ENCODE peak calls at places on chromosomes 3 and 15, in eight cellular contexts. O is CD8-positive, alpha-beta memory T cell; V is uterus; D is mesenchymal stem cell; H is HCT116; K is A549; S is gastrocnemius medialis; G is adrenal gland. J is an unnamed sample. For H3K9me3, the result is how much of the 10 kb centered on the place peaks cover.

GRCh38 chr3:125245521-125245920 is 33.0 kb upstream of the SLC12A8 start:
- DNase-seq in S (no peak), G (no peak), V (no peak), K (no peak), D (no peak), H (no peak), O (no peak), J (no peak)

GRCh38 chr15:44066211-44066827 is 128.8 kb downstream of the FRMD5 start:
- DNase-seq in O (peak), D (peak), S (no peak), V (no peak), K (peak), G (peak), H (peak), J (peak)

GRCh38 chr3:69671082-69671952 is 67.9 kb upstream of the MITF start:
- DNase-seq in V (peak), S (no peak), K (peak), O (no peak), H (peak), D (peak), G (no peak), J (peak)

GRCh38 chr15:96160269-96160668 is 170.2 kb upstream of the NR2F2 start:
- DNase-seq in D (no peak), O (no peak), V (peak), G (peak), K (no peak), H (no peak), S (no peak), J (no peak)

GRCh38 chr3:115071122-115071521 is 76.0 kb downstream of the ZBTB20 start:
- DNase-seq in H (no peak), S (no peak), D (no peak), K (no peak), G (no peak), V (no peak), O (no peak), J (no peak)

GRCh38 chr3:127777861-127778711 is 44.2 kb downstream of the MGLL start:
- DNase-seq in O (no peak), V (no peak), G (no peak), S (no peak), H (no peak), K (no peak), D (no peak), J (no peak)

GRCh38 chr3:72413228-72413627 is 435.0 kb downstream of the SHQ1 start:
- DNase-seq in K (no peak), G (no peak), D (peak), H (no peak), S (no peak), O (no peak), V (no peak), J (peak)

GRCh38 chr3:182364723-182365650 is 428.3 kb upstream of the ATP11B start:
- DNase-seq in H (peak), D (peak), K (no peak), V (no peak), G (no peak), O (no peak), S (no peak), J (no peak)

GRCh38 chr3:153354641-153355040 is 192.6 kb downstream of the RAP2B start:
- DNase-seq in K (no peak), H (no peak), S (no peak), V (no peak), G (no peak), D (no peak), O (no peak), J (peak)

GRCh38 chr15:28098766-28099554 is at the start of gene OCA2:
- DNase-seq in S (peak), V (no peak), H (no peak), G (peak), O (peak), D (peak), K (peak), J (peak)

GRCh38 chr15:75947117-75947516 is 43.4 kb downstream of the FBXO22 start:
- DNase-seq in D (peak), V (no peak), S (no peak), G (no peak), O (no peak), H (no peak), K (peak), J (no peak)

GRCh38 chr3:195236801-195237570 is 34.0 kb downstream of the XXYLT1 start:
- DNase-seq in H (no peak), K (no peak), S (no peak), G (peak), O (no peak), D (no peak), V (peak), J (no peak)

GRCh38 chr15:63460210-63461135 is 43.9 kb upstream of the USP3 start:
- DNase-seq in V (no peak), G (no peak), S (no peak), O (no peak), H (no peak), K (no peak), D (no peak), J (no peak)

GRCh38 chr3:149077638-149078037 is 8.7 kb downstream of the HLTF start:
- DNase-seq in O (no peak), H (no peak), S (no peak), G (no peak), D (peak), K (no peak), V (no peak), J (peak)

GRCh38 chr3:175426805-175427204 is 567.7 kb downstream of the NAALADL2 start:
- DNase-seq in H (no peak), K (no peak), D (no peak), O (no peak), V (no peak), G (no peak), S (no peak), J (no peak)

GRCh38 chr3:128486692-128487537 is 6.1 kb downstream of the GATA2 start:
- DNase-seq in H (no peak), D (peak), S (no peak), G (no peak), V (peak), K (peak), O (no peak), J (peak)

GRCh38 chr15:75036269-75036668 is 12.9 kb downstream of the PPCDC start:
- DNase-seq in D (peak), H (peak), K (peak), O (no peak), G (peak), V (no peak), S (no peak), J (no peak)

GRCh38 chr3:54830658-54831057 is 97.2 kb downstream of the LRTM1 start:
- DNase-seq in S (no peak), D (peak), O (no peak), K (peak), H (peak), G (no peak), V (no peak), J (no peak)

GRCh38 chr3:195204360-195205166 is 66.4 kb downstream of the XXYLT1 start:
- DNase-seq in D (peak), G (peak), V (peak), O (no peak), K (no peak), S (no peak), H (no peak), J (no peak)

GRCh38 chr3:195263193-195263924 is 7.6 kb downstream of the XXYLT1 start:
- DNase-seq in D (peak), G (no peak), S (no peak), V (no peak), K (no peak), O (no peak), H (no peak), J (peak)

GRCh38 chr3:52402706-52403270 is 42.1 kb downstream of the SEMA3G start:
- DNase-seq in G (peak), K (no peak), H (no peak), O (no peak), S (no peak), D (no peak), V (no peak), J (no peak)

GRCh38 chr15:96181873-96182301 is 148.6 kb upstream of the NR2F2 start:
- DNase-seq in K (no peak), H (no peak), V (peak), O (no peak), G (no peak), S (peak), D (peak), J (no peak)

GRCh38 chr15:26712350-26712749 is 60.5 kb downstream of the GABRB3 start:
- DNase-seq in S (no peak), D (no peak), V (no peak), G (no peak), H (no peak), K (no peak), O (no peak), J (no peak)

GRCh38 chr3:42735609-42736008 is 33.0 kb upstream of the HHATL start:
- DNase-seq in K (no peak), O (no peak), D (no peak), V (no peak), H (no peak), S (no peak), G (no peak), J (no peak)

GRCh38 chr15:101194246-101195138 is 57.4 kb downstream of the CHSY1 start:
- DNase-seq in K (no peak), G (no peak), D (no peak), H (no peak), O (no peak), V (no peak), S (no peak), J (no peak)

GRCh38 chr15:29687204-29687768 is 135.0 kb downstream of the TJP1 start:
- DNase-seq in O (no peak), K (no peak), G (no peak), V (peak), S (no peak), H (no peak), D (no peak), J (no peak)

GRCh38 chr3:18531662-18532061 is 106.5 kb upstream of the SATB1 start:
- DNase-seq in H (no peak), G (no peak), S (no peak), D (no peak), O (no peak), V (no peak), K (no peak), J (no peak)

GRCh38 chr3:107271787-107272387 is 105.4 kb upstream of the CCDC54 start:
- DNase-seq in H (peak), O (no peak), K (peak), G (no peak), V (no peak), S (no peak), D (peak), J (peak)

GRCh38 chr3:59644479-59645075 is 594.8 kb upstream of the CFAP20DC start:
- DNase-seq in G (no peak), S (no peak), H (no peak), O (no peak), K (no peak), V (no peak), D (no peak), J (no peak)

DNA sequence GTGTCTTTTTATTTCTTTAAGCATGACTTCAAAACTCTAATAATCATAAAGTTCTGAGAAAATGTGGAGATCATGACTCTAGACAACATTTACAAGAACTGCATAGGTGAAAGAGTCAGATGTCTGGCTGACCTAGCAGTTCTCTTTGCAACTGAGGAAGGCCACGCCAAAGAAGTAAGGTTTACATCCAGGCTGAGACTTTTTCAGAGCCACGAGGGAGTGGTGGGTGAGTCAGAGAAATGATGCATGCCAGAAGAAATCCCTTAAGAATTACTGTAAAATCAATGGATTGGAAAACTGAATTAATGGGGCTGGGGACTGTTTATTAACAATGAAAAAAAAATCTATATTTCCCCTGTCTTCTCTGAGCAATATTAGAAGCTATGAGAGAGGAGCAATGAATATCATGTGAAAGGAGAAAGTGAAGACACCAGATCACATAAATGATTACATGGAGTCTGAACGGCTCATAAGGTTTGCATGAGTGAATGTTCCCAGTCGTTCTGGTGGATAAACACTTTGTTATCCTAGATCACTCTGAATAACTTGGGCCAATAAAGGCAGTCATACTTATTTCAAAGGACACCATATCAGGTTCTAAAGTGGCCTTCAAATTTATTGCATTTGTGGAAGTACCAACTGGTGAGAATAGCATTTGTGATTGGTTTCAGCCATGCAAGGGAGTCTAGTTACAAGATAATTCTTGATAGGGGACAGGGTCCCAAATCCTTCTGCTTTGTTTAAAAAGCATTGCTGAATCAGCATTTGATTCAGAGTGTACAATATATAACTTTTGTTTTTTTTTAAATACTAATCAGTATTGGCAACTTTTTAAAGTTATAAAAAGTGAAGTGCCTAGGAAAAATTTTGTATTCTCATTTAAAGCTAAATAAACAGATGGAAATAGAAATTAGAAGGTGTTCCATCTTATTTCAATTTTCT is 75.7 kb upstream of the SLC25A26 start:
- DNase-seq in V (no peak), K (no peak), S (no peak), D (peak), O (no peak), G (no peak), H (no peak), J (no peak)
- H3K9me3 ChIP-seq in V (under half), K (under half), S (under half), D (under half), O (under half), G (under half), H (under half), J (under half)

GRCh38 chr15:78540135-78540954 is at the start of gene PSMA4:
- DNase-seq in S (peak), O (peak), K (peak), H (peak), D (peak), G (peak), V (peak), J (peak)

GRCh38 chr15:78542647-78543046 is 2.4 kb downstream of the PSMA4 start:
- DNase-seq in H (no peak), D (no peak), V (no peak), G (no peak), K (no peak), O (no peak), S (no peak), J (no peak)

GRCh38 chr15:78541744-78542034 is 1.4 kb downstream of the PSMA4 start:
- DNase-seq in O (no peak), D (no peak), V (no peak), K (no peak), H (no peak), G (no peak), S (no peak), J (no peak)

GRCh38 chr15:78538358-78538757 is 1.9 kb upstream of the PSMA4 start:
- DNase-seq in S (no peak), H (no peak), G (no peak), D (no peak), O (no peak), V (no peak), K (no peak), J (no peak)

DNA sequence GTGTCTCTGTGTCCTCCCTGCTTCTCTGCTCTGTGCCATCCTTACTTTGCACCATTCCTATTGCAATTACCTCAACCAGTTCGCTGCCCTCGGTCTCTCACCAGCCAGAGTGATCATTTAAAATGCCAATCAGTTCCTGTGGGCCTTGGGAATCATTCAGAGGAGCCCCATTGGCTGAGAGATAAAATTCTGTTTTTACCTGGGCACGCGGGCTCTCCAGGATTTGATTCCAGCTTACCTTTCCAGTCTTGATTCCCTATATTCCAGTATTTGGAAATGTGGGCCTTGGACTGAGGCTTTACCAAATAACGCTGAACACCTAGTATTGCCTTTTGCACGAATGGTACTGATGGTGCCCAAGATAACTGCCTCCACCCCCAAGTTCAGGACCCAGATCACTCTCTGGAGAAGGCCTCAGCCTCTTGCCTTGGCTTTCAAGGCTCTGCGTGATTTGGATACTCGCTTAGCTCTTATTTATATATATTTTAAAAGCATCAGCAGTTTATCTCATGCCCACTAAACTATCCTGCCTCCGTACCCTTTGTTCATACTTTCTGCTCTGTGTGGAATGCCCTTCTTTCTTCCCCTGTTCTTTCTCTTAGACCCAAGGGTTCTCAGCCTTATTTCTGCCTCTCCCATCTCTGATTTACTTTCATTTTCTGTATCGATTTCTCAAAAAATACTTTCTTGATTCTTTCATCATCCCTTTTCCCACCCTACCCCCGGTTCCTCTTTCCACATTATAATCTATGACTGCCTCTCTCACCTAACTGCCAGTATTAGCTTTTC is 905 bp downstream of the PSMA4 start:
- DNase-seq in S (no peak), G (no peak), D (peak), V (no peak), O (no peak), K (peak), H (no peak), J (no peak)
- H3K27ac ChIP-seq in S (peak), G (peak), D (peak), V (peak), O (peak), K (peak), H (peak), J (peak)

DNA sequence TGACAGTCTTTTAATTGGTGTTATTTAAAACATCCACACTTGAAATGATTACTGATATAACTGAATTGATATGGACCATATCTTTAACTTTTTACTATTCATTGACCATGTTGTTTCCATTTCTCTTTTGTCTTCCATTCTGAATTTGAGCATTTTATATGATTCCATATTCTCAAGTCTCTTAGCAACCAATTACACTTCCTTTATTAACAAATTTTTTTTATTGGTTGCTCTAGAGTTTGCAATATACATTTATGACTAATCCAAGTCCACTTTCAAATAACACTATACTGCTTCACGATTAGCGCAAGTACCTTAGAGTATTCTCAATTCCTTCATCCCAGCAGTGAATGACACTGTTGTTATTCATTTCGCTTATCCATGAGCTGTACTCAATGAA is 16.4 kb downstream of the RFX7 start:
- DNase-seq in K (no peak), S (no peak), H (no peak), V (no peak), O (no peak), G (no peak), D (no peak), J (no peak)
- H3K9me3 ChIP-seq in K (half or more), S (under half), H (under half), V (under half), O (under half), G (under half), D (half or more), J (under half)

DNA sequence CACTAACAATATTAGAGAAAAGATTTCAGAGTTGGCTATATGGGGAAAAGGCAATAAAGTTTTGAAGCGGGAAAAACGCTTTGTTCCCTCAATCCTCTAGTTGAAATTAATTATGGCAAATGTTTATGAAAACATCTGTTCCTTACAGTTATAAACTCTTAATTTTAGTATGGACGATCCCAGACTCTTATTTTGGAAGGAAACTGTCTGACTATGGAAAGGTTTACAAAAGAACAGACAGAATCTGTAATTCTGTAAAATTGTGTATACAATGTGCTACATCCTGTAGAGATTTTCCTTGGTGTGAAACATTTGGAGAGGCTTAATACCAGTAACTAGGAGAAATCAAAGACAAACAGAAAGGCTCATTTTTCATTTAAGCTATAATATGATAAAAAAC is 311.9 kb downstream of the TBC1D5 start:
- DNase-seq in G (no peak), H (no peak), S (no peak), O (no peak), V (no peak), D (no peak), K (no peak), J (no peak)
- H3K27ac ChIP-seq in G (no peak), H (no peak), S (no peak), O (no peak), V (no peak), D (no peak), K (no peak), J (no peak)

GRCh38 chr15:25090073-25090733 is 135.4 kb downstream of the SNRPN start:
- DNase-seq in K (no peak), S (no peak), D (no peak), V (no peak), H (no peak), G (no peak), O (no peak), J (no peak)
- H3K9me3 ChIP-seq in K (under half), S (under half), D (half or more), V (under half), H (under half), G (under half), O (under half), J (under half)

DNA sequence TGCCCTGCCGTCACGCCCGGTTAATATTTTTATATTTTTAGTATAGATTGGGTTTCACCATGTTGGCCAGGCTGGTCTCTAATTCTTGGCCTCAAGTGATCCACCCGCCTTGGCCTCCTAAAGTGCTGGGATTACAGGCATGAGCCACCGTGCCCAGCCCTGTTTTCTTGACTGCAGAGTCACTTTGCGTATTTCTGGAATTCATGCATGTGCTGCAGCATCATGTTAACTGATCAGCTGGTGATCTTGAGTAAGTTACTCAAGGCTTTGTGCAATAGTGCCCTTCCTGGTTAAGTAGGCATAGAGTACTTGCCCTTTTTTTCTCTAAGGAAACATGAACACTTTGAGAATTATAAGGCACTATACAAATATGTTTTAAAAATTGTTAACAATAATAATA is 33.8 kb downstream of the GPR171 start:
- DNase-seq in O (no peak), H (no peak), V (no peak), D (peak), G (peak), K (no peak), S (peak), J (no peak)
- H3K27ac ChIP-seq in O (no peak), H (no peak), V (no peak), D (no peak), G (no peak), K (no peak), S (peak), J (no peak)

GRCh38 chr3:164023480-164023879 is 1054.8 kb downstream of the SI start:
- DNase-seq in G (no peak), V (no peak), D (no peak), H (no peak), S (no peak), K (no peak), O (no peak), J (no peak)
- H3K9me3 ChIP-seq in G (under half), V (under half), D (under half), H (under half), S (under half), K (under half), O (under half), J (under half)